ENCODE peak calls at places on chromosomes 16 and 17, in five cellular contexts. O, H, A, P and G are unnamed samples. For H3K79me2 and H3K4me1, the result is how much of the 10 kb centered on the place peaks cover.

GRCh38 chr16:79717324-79717848 is 116.8 kb upstream of the MAF start:
- DNase-seq in O (no peak), H (no peak), A (peak), P (no peak), G (peak)

GRCh38 chr16:83615553-83615952 is 192.2 kb upstream of the HSBP1 start:
- DNase-seq in O (no peak), H (peak), A (no peak), P (peak), G (no peak)

GRCh38 chr17:41536741-41537613 is 8.9 kb upstream of the KRT19 start:
- DNase-seq in O (no peak), H (no peak), A (no peak), P (no peak), G (no peak)

GRCh38 chr17:78723001-78723796 is 58.9 kb downstream of the CYTH1 start:
- DNase-seq in O (no peak), H (peak), A (peak), P (peak), G (peak)

GRCh38 chr16:9311303-9311954 is 220.0 kb downstream of the HAPSTR1 start:
- DNase-seq in O (no peak), H (no peak), A (no peak), P (peak), G (peak)

GRCh38 chr17:66241839-66242238 is 12.6 kb upstream of the APOH start:
- DNase-seq in O (no peak), H (no peak), A (no peak), P (no peak), G (no peak)

GRCh38 chr16:17364319-17365210 is 106.2 kb downstream of the XYLT1 start:
- DNase-seq in O (no peak), H (peak), A (peak), P (peak), G (no peak)

GRCh38 chr17:52995127-52995526 is 827.6 kb upstream of the KIF2B start:
- DNase-seq in O (no peak), H (no peak), A (peak), P (no peak), G (peak)

GRCh38 chr16:4537376-4538066 is 1.1 kb downstream of the CDIP1 start:
- DNase-seq in O (no peak), H (no peak), A (peak), P (peak), G (peak)

GRCh38 chr17:5254903-5255521 is 20.4 kb upstream of the SCIMP start:
- DNase-seq in O (no peak), H (no peak), A (no peak), P (no peak), G (peak)

GRCh38 chr17:46964315-46965265 is 14.5 kb downstream of the RPRML start:
- DNase-seq in O (no peak), H (peak), A (no peak), P (peak), G (peak)

GRCh38 chr16:87608400-87608985 is 6.2 kb downstream of the JPH3 start:
- DNase-seq in O (no peak), H (peak), A (no peak), P (peak), G (peak)

GRCh38 chr16:75566040-75566888 is at the start of gene GABARAPL2:
- DNase-seq in O (peak), H (peak), A (peak), P (peak), G (peak)

GRCh38 chr16:55454861-55455260 is 24.1 kb upstream of the MMP2 start:
- DNase-seq in O (no peak), H (no peak), A (no peak), P (no peak), G (no peak)

GRCh38 chr16:69064164-69064563 is 41.3 kb upstream of the HAS3 start:
- DNase-seq in O (peak), H (no peak), A (no peak), P (peak), G (peak)

GRCh38 chr16:10428433-10429168 is 42.7 kb downstream of the ATF7IP2 start:
- DNase-seq in O (peak), H (no peak), A (no peak), P (no peak), G (peak)

GRCh38 chr17:81373536-81374160 is 21.6 kb upstream of the BAHCC1 start:
- DNase-seq in O (no peak), H (no peak), A (no peak), P (no peak), G (no peak)

GRCh38 chr16:66267287-66268137 is 99.0 kb upstream of the CDH5 start:
- DNase-seq in O (no peak), H (no peak), A (no peak), P (no peak), G (no peak)

GRCh38 chr17:47423406-47424295 is 99.9 kb downstream of the EFCAB13 start:
- DNase-seq in O (no peak), H (peak), A (peak), P (no peak), G (peak)

GRCh38 chr17:79573196-79573929 is 37.5 kb downstream of the RBFOX3 start:
- DNase-seq in O (no peak), H (peak), A (no peak), P (no peak), G (peak)

GRCh38 chr17:14333506-14333905 is 32.6 kb downstream of the HS3ST3B1 start:
- DNase-seq in O (no peak), H (no peak), A (no peak), P (no peak), G (no peak)

GRCh38 chr17:14337596-14338079 is 36.8 kb downstream of the HS3ST3B1 start:
- DNase-seq in O (no peak), H (no peak), A (no peak), P (no peak), G (no peak)

GRCh38 chr17:14334919-14335318 is 34.0 kb downstream of the HS3ST3B1 start:
- DNase-seq in O (no peak), H (no peak), A (no peak), P (no peak), G (no peak)

GRCh38 chr17:14334261-14334860 is 33.5 kb downstream of the HS3ST3B1 start:
- DNase-seq in O (no peak), H (no peak), A (no peak), P (peak), G (no peak)

DNA sequence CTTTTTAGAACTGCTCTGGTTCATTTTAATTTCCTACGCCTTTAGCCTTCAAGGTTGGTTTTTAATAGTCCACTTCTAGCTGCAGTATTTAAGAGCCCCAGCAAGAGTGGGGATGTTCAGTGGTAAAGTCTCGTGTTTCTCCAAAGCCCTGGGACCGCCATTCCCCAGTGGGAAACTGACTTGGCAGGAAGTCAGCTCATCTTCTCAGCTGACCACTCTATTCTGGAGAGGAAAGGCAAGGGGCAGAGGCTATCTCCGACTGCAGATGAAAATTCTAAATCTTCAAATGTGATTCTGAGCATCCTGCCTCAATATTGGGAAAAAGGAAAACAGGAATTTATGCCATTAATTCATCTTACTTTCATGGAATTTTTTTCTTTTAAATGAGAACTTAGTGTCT is 35.5 kb downstream of the HS3ST3B1 start:
- DNase-seq in O (no peak), H (no peak), A (no peak), P (no peak), G (no peak)
- H3K79me2 ChIP-seq in O (under half), H (under half), A (under half), P (half or more), G (under half)

DNA sequence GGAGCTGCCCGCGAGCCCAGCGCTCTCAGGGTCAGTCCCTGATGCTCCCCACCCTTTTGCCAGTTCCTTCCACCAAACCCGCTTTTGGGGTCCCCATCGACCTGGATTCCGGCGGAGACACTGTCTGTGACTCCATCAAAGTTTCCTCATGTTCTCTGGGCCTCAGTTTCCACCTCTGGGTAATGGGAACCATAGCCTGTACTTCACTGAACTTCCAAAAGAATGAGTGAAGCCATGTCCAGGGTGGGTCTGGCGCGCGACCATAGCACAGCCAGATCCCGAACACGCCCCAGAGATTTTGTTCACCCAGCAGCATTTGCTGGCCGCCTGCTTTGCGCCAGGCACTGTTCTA is 328 bp downstream of the SDR42E2 start:
- DNase-seq in O (no peak), H (no peak), A (no peak), P (no peak), G (no peak)
- H3K4me1 ChIP-seq in O (under half), H (under half), A (under half), P (under half), G (under half)

DNA sequence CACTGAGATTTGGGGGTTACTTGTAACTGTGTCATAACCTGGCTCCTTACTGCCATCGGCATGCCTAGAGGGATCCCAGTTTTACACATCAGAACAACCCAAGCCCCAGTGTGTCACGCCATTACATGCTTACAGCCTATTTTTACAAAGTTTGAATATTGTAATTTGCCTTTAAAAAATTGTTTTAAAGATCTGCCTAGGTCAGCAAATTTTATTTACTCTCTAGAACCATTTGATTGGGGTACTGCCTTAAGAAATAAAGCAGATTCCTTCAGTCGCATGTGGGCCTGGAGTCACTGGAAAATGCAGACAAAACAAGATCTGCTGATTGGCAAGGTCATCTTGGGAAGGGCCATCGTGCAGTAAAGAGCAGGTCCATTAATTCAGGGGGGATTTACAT is 566.9 kb downstream of the WWOX start:
- DNase-seq in O (no peak), H (no peak), A (peak), P (no peak), G (no peak)
- H3K79me2 ChIP-seq in O (under half), H (under half), A (under half), P (under half), G (under half)

GRCh38 chr17:57943140-57943539 is 12.1 kb downstream of the CUEDC1 start:
- DNase-seq in O (peak), H (peak), A (no peak), P (peak), G (no peak)
- H3K4me1 ChIP-seq in O (under half), H (under half), A (half or more), P (under half), G (under half)

DNA sequence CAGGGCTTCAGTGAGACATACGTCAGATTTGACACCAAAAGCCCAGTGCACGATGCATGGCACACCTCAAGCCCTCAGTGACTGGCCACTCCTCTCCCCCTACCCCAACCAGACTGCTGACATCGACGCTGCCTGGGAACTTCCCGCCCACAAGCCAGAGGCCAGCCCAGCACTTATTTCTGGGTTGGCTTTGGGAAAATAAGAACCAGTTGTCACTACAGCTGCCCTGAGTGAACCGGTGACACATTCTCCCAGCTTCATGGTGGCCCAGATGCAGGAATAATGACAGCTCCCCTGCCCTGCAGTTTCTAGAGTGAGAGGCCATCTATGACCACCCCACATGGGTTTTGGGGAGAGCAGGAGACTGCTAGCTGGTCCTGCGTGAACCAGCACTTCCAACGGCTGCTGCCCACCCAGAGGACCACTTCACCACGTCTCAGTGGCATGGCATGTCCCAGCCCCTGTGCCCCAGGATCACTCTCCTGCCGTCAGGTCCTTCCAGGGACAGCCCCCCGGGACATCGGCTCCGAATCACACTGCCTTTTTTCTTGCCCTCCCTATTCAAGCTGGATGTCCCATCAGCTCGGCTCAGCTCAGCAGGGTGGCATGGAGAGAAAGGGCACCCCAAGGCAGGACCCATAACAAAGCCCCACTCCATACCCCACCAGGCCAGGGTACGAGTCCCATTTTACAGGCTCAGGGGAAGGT is 9.4 kb downstream of the KNOP1 start:
- DNase-seq in O (no peak), H (no peak), A (no peak), P (no peak), G (peak)
- H3K79me2 ChIP-seq in O (under half), H (under half), A (under half), P (under half), G (half or more)

DNA sequence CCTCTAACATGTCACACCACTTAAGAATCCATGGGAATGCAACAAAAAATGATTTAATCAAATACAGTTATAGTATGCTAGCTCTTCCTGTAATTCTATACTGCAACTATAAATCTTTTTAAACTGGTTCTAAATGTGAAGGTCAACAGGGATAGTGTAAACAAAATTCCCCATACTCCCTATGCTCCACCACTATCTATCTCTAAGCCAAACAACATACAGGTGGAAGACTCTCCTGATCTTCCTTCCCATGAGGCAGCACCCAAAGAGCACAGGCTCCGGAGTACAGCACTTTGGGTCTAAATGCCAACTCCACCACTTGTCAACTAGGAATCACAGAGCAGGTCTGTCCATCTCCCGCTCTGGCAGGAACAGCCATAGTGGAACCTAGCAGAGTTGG is 4.3 kb downstream of the XPO6 start:
- DNase-seq in O (no peak), H (no peak), A (no peak), P (no peak), G (no peak)
- H3K4me1 ChIP-seq in O (under half), H (under half), A (under half), P (under half), G (under half)

GRCh38 chr16:51376080-51376479 is 225.0 kb upstream of the SALL1 start:
- DNase-seq in O (no peak), H (no peak), A (no peak), P (no peak), G (no peak)

GRCh38 chr16:51374790-51375189 is 223.7 kb upstream of the SALL1 start:
- DNase-seq in O (no peak), H (no peak), A (no peak), P (no peak), G (no peak)

DNA sequence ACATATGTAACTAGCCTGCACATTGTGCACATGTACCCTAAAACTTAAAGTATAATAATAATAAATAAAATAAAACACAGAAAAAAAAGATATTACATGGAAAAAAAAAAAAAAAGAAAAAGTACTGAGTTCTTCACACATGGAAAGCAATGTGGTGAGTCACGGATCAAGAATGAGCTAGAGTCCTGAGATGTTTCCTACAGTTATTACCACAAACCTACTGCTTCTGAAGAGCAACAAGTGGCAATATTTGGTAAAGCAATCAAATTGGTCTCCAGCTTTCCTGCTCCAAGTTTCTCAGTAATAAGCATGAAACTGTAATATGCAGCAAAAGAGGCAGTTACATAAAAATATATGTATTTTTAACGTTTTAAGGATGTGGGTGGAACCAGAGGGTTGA is 223.3 kb upstream of the SALL1 start:
- DNase-seq in O (no peak), H (peak), A (no peak), P (peak), G (no peak)
- H3K79me2 ChIP-seq in O (under half), H (under half), A (under half), P (under half), G (under half)

GRCh38 chr17:72361892-72362291 is 241.1 kb downstream of the SOX9 start:
- DNase-seq in O (no peak), H (peak), A (no peak), P (no peak), G (no peak)
- H3K4me1 ChIP-seq in O (under half), H (under half), A (under half), P (under half), G (under half)